ENCODE peak calls at places on chromosomes 1 and 21, in five cellular contexts. One of them, this sample, is unnamed. For H3K36me3, the result is how much of the 10 kb centered on the place peaks cover.

GRCh38 chr1:6785721-6786505 is 659 bp downstream of the CAMTA1 start:
- DNase-seq in adipocyte: peak
- DNase-seq in mucosa of descending colon: peak
- DNase-seq in kidney: peak
- DNase-seq in breast epithelium: peak
- DNase-seq in this sample: no peak

GRCh38 chr21:28221984-28222383 is 770.7 kb downstream of the LTN1 start:
- DNase-seq in adipocyte: no peak
- DNase-seq in breast epithelium: no peak
- DNase-seq in mucosa of descending colon: no peak
- DNase-seq in kidney: no peak
- DNase-seq in this sample: no peak

GRCh38 chr1:3597599-3597964 is 13.7 kb downstream of the MEGF6 start:
- DNase-seq in breast epithelium: no peak
- DNase-seq in mucosa of descending colon: no peak
- DNase-seq in adipocyte: no peak
- DNase-seq in kidney: no peak
- DNase-seq in this sample: no peak

GRCh38 chr1:3727042-3727824 is 25.0 kb upstream of the CCDC27 start:
- DNase-seq in kidney: no peak
- DNase-seq in breast epithelium: no peak
- DNase-seq in mucosa of descending colon: no peak
- DNase-seq in adipocyte: peak
- DNase-seq in this sample: no peak

GRCh38 chr1:6807782-6808181 is 22.5 kb downstream of the CAMTA1 start:
- DNase-seq in mucosa of descending colon: no peak
- DNase-seq in kidney: no peak
- DNase-seq in breast epithelium: no peak
- DNase-seq in adipocyte: no peak
- DNase-seq in this sample: no peak

GRCh38 chr1:222168621-222169020 is 379.3 kb downstream of the HHIPL2 start:
- DNase-seq in mucosa of descending colon: no peak
- DNase-seq in kidney: no peak
- DNase-seq in breast epithelium: no peak
- DNase-seq in adipocyte: no peak
- DNase-seq in this sample: no peak

GRCh38 chr1:112245114-112245513 is 150.9 kb upstream of the CTTNBP2NL start:
- DNase-seq in adipocyte: no peak
- DNase-seq in breast epithelium: no peak
- DNase-seq in kidney: no peak
- DNase-seq in mucosa of descending colon: no peak
- DNase-seq in this sample: no peak

GRCh38 chr1:241592273-241592958 is 47.8 kb downstream of the CHML start:
- DNase-seq in adipocyte: peak
- DNase-seq in breast epithelium: no peak
- DNase-seq in kidney: no peak
- DNase-seq in mucosa of descending colon: no peak
- DNase-seq in this sample: no peak

GRCh38 chr1:29655145-29655544 is 418.8 kb downstream of the PTPRU start:
- DNase-seq in mucosa of descending colon: no peak
- DNase-seq in adipocyte: no peak
- DNase-seq in kidney: no peak
- DNase-seq in breast epithelium: no peak
- DNase-seq in this sample: no peak

GRCh38 chr1:50603274-50604271 is 180.3 kb upstream of the DMRTA2 start:
- DNase-seq in breast epithelium: peak
- DNase-seq in mucosa of descending colon: no peak
- DNase-seq in kidney: no peak
- DNase-seq in adipocyte: peak
- DNase-seq in this sample: no peak

GRCh38 chr1:102578806-102579205 is 529.5 kb downstream of the COL11A1 start:
- DNase-seq in adipocyte: peak
- DNase-seq in kidney: no peak
- DNase-seq in mucosa of descending colon: no peak
- DNase-seq in breast epithelium: no peak
- DNase-seq in this sample: no peak

GRCh38 chr1:173297798-173298391 is 90.8 kb upstream of the TNFSF4 start:
- DNase-seq in breast epithelium: no peak
- DNase-seq in kidney: no peak
- DNase-seq in adipocyte: no peak
- DNase-seq in mucosa of descending colon: no peak
- DNase-seq in this sample: no peak

GRCh38 chr1:198915327-198916231 is 276.7 kb downstream of the PTPRC start:
- DNase-seq in mucosa of descending colon: no peak
- DNase-seq in breast epithelium: no peak
- DNase-seq in adipocyte: no peak
- DNase-seq in kidney: no peak
- DNase-seq in this sample: no peak

GRCh38 chr1:41661428-41662060 is 177.1 kb upstream of the EDN2 start:
- DNase-seq in adipocyte: peak
- DNase-seq in kidney: peak
- DNase-seq in mucosa of descending colon: peak
- DNase-seq in breast epithelium: no peak
- DNase-seq in this sample: no peak

GRCh38 chr1:116919802-116920201 is 10.1 kb downstream of the PTGFRN start:
- DNase-seq in adipocyte: no peak
- DNase-seq in mucosa of descending colon: peak
- DNase-seq in kidney: no peak
- DNase-seq in breast epithelium: no peak
- DNase-seq in this sample: no peak

GRCh38 chr1:45864765-45865164 is 61.4 kb downstream of the MAST2 start:
- DNase-seq in adipocyte: peak
- DNase-seq in kidney: no peak
- DNase-seq in mucosa of descending colon: no peak
- DNase-seq in breast epithelium: no peak
- DNase-seq in this sample: no peak

GRCh38 chr1:230105245-230105753 is 38.3 kb downstream of the GALNT2 start:
- DNase-seq in kidney: peak
- DNase-seq in mucosa of descending colon: no peak
- DNase-seq in breast epithelium: no peak
- DNase-seq in adipocyte: no peak
- DNase-seq in this sample: no peak

GRCh38 chr1:187396929-187397796 is 568.4 kb downstream of the PLA2G4A start:
- DNase-seq in mucosa of descending colon: no peak
- DNase-seq in kidney: no peak
- DNase-seq in breast epithelium: no peak
- DNase-seq in adipocyte: no peak
- DNase-seq in this sample: no peak

GRCh38 chr1:36497207-36497606 is 14.5 kb upstream of the CSF3R start:
- DNase-seq in mucosa of descending colon: no peak
- DNase-seq in breast epithelium: no peak
- DNase-seq in adipocyte: peak
- DNase-seq in kidney: no peak
- DNase-seq in this sample: no peak

GRCh38 chr1:202270871-202271326 is 70.8 kb downstream of the UBE2T start:
- DNase-seq in adipocyte: no peak
- DNase-seq in breast epithelium: peak
- DNase-seq in kidney: no peak
- DNase-seq in mucosa of descending colon: no peak
- DNase-seq in this sample: no peak

GRCh38 chr1:158203693-158204457 is 23.2 kb downstream of the CD1D start:
- DNase-seq in adipocyte: peak
- DNase-seq in breast epithelium: no peak
- DNase-seq in kidney: no peak
- DNase-seq in mucosa of descending colon: no peak
- DNase-seq in this sample: peak

GRCh38 chr1:6028042-6028895 is 17.4 kb upstream of the KCNAB2 start:
- DNase-seq in mucosa of descending colon: peak
- DNase-seq in breast epithelium: no peak
- DNase-seq in kidney: no peak
- DNase-seq in adipocyte: no peak
- DNase-seq in this sample: peak

GRCh38 chr21:36038701-36039497 is 21.4 kb downstream of the SETD4 start:
- DNase-seq in adipocyte: no peak
- DNase-seq in mucosa of descending colon: no peak
- DNase-seq in breast epithelium: no peak
- DNase-seq in kidney: no peak
- DNase-seq in this sample: no peak

GRCh38 chr21:36039861-36040260 is 20.5 kb downstream of the SETD4 start:
- DNase-seq in adipocyte: no peak
- DNase-seq in mucosa of descending colon: no peak
- DNase-seq in kidney: no peak
- DNase-seq in breast epithelium: no peak
- DNase-seq in this sample: no peak

GRCh38 chr21:36034211-36034913 is 26.0 kb downstream of the SETD4 start:
- DNase-seq in breast epithelium: no peak
- DNase-seq in kidney: no peak
- DNase-seq in mucosa of descending colon: no peak
- DNase-seq in adipocyte: no peak
- DNase-seq in this sample: no peak

GRCh38 chr21:36032647-36033406 is 27.5 kb downstream of the SETD4 start:
- DNase-seq in mucosa of descending colon: no peak
- DNase-seq in adipocyte: no peak
- DNase-seq in breast epithelium: no peak
- DNase-seq in kidney: no peak
- DNase-seq in this sample: no peak

GRCh38 chr21:36035381-36035791 is 24.9 kb downstream of the SETD4 start:
- DNase-seq in kidney: no peak
- DNase-seq in adipocyte: no peak
- DNase-seq in breast epithelium: no peak
- DNase-seq in mucosa of descending colon: no peak
- DNase-seq in this sample: no peak
- H3K36me3 ChIP-seq in kidney: under half
- H3K36me3 ChIP-seq in adipocyte: half or more
- H3K36me3 ChIP-seq in breast epithelium: under half
- H3K36me3 ChIP-seq in mucosa of descending colon: under half
- H3K36me3 ChIP-seq in this sample: under half

GRCh38 chr1:27109103-27109822 is 45.7 kb downstream of the SLC9A1 start:
- DNase-seq in kidney: no peak
- DNase-seq in mucosa of descending colon: peak
- DNase-seq in breast epithelium: no peak
- DNase-seq in adipocyte: no peak
- DNase-seq in this sample: no peak
- H3K4me3 ChIP-seq in kidney: no peak
- H3K4me3 ChIP-seq in mucosa of descending colon: no peak
- H3K4me3 ChIP-seq in breast epithelium: no peak
- H3K4me3 ChIP-seq in adipocyte: no peak
- H3K4me3 ChIP-seq in this sample: no peak

DNA sequence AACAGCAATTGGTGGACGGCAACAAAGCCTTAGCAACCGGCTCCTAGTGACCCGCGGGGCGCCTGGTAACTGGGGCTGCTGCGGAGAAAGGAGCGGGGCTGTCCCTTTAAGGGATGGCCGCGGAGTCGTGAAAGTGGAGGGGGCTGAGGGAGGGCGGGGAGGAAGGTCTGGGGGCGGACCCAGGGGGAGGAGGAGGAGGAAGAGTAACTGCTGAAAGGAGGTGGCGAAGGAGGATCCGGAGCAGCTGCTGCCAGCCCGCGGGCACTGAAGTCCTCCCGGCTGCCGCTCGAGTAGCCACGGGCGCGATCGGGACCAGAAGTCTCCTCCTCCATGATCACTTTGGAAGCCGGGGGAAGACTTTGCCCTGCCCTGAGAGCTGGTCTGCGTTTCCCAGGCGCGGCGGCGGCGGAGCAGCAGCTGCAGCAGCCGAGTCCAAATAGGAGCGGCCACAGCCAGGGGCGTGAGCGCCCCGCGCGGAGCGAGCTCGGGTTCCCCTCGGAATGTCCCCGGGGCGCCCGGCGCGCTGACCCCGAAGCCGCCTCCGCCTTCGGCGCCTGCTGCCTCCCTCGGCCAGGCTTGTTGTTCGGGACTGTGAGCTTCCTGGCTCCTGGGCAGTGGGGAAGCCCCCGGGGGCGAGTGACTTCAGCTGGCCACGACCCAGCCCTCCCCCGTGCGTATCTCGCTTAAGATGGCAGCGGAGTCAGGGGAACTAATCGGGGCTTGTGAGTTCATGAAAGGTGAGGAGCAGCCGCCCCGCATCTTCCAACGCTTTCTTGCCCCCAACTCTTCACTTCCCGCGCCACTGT is at the start of gene CDC14A:
- DNase-seq in kidney: peak
- DNase-seq in mucosa of descending colon: peak
- DNase-seq in breast epithelium: peak
- DNase-seq in adipocyte: peak
- DNase-seq in this sample: peak
- H3K36me3 ChIP-seq in kidney: under half
- H3K36me3 ChIP-seq in mucosa of descending colon: under half
- H3K36me3 ChIP-seq in breast epithelium: under half
- H3K36me3 ChIP-seq in adipocyte: under half
- H3K36me3 ChIP-seq in this sample: under half

GRCh38 chr1:166489356-166489669 is 322.5 kb upstream of the FAM78B start:
- DNase-seq in adipocyte: no peak
- DNase-seq in breast epithelium: no peak
- DNase-seq in mucosa of descending colon: no peak
- DNase-seq in kidney: no peak
- DNase-seq in this sample: no peak
- H3K4me3 ChIP-seq in adipocyte: peak
- H3K4me3 ChIP-seq in breast epithelium: peak
- H3K4me3 ChIP-seq in mucosa of descending colon: no peak
- H3K4me3 ChIP-seq in kidney: peak
- H3K4me3 ChIP-seq in this sample: no peak

GRCh38 chr1:32091591-32091990 is 16.3 kb upstream of the KPNA6 start:
- DNase-seq in adipocyte: no peak
- DNase-seq in mucosa of descending colon: no peak
- DNase-seq in breast epithelium: no peak
- DNase-seq in kidney: no peak
- DNase-seq in this sample: no peak
- H3K36me3 ChIP-seq in adipocyte: under half
- H3K36me3 ChIP-seq in mucosa of descending colon: under half
- H3K36me3 ChIP-seq in breast epithelium: under half
- H3K36me3 ChIP-seq in kidney: under half
- H3K36me3 ChIP-seq in this sample: under half

GRCh38 chr1:8938232-8939117 is 7.2 kb upstream of the CA6 start:
- DNase-seq in mucosa of descending colon: no peak
- DNase-seq in breast epithelium: no peak
- DNase-seq in kidney: no peak
- DNase-seq in adipocyte: no peak
- DNase-seq in this sample: no peak
- H3K4me3 ChIP-seq in mucosa of descending colon: no peak
- H3K4me3 ChIP-seq in breast epithelium: no peak
- H3K4me3 ChIP-seq in kidney: no peak
- H3K4me3 ChIP-seq in adipocyte: no peak
- H3K4me3 ChIP-seq in this sample: no peak